ENCODE peak calls at places on chromosomes 2 and 18, in four cellular contexts. One of them, this sample, is unnamed.

GRCh38 chr2:121372082-121372481 is 87.1 kb upstream of the TFCP2L1 start:
- DNase-seq in esophagus squamous epithelium: no peak
- DNase-seq in right lobe of liver: no peak
- DNase-seq in A549: no peak
- DNase-seq in this sample: no peak

GRCh38 chr18:24055878-24056277 is 41.3 kb downstream of the TTC39C start:
- DNase-seq in esophagus squamous epithelium: no peak
- DNase-seq in right lobe of liver: no peak
- DNase-seq in A549: no peak
- DNase-seq in this sample: no peak

GRCh38 chr2:66849128-66849527 is 414.2 kb downstream of the MEIS1 start:
- DNase-seq in esophagus squamous epithelium: no peak
- DNase-seq in right lobe of liver: no peak
- DNase-seq in A549: no peak
- DNase-seq in this sample: no peak

GRCh38 chr2:156511112-156511511 is 74.9 kb downstream of the GPD2 start:
- DNase-seq in esophagus squamous epithelium: no peak
- DNase-seq in right lobe of liver: no peak
- DNase-seq in A549: no peak
- DNase-seq in this sample: no peak

GRCh38 chr2:52260904-52261303 is 1229.0 kb upstream of the NRXN1 start:
- DNase-seq in esophagus squamous epithelium: no peak
- DNase-seq in right lobe of liver: no peak
- DNase-seq in A549: no peak
- DNase-seq in this sample: no peak

GRCh38 chr2:71256421-71256820 is 29.5 kb upstream of the PAIP2B start:
- DNase-seq in esophagus squamous epithelium: no peak
- DNase-seq in right lobe of liver: no peak
- DNase-seq in A549: no peak
- DNase-seq in this sample: no peak

GRCh38 chr18:76654536-76654935 is 159.5 kb upstream of the ZNF516 start:
- DNase-seq in esophagus squamous epithelium: no peak
- DNase-seq in right lobe of liver: no peak
- DNase-seq in A549: no peak
- DNase-seq in this sample: no peak

GRCh38 chr2:50765590-50765989 is 266.3 kb downstream of the NRXN1 start:
- DNase-seq in esophagus squamous epithelium: no peak
- DNase-seq in right lobe of liver: no peak
- DNase-seq in A549: no peak
- DNase-seq in this sample: no peak

GRCh38 chr2:167264380-167264779 is 376.1 kb downstream of the XIRP2 start:
- DNase-seq in esophagus squamous epithelium: no peak
- DNase-seq in right lobe of liver: no peak
- DNase-seq in A549: peak; percentile 9
- DNase-seq in this sample: no peak

GRCh38 chr18:56245856-56246575 is 392.4 kb downstream of the TXNL1 start:
- DNase-seq in esophagus squamous epithelium: no peak
- DNase-seq in right lobe of liver: no peak
- DNase-seq in A549: peak; percentile 5
- DNase-seq in this sample: no peak

GRCh38 chr2:70888389-70888924 is 47.2 kb upstream of the ATP6V1B1 start:
- DNase-seq in esophagus squamous epithelium: no peak
- DNase-seq in right lobe of liver: no peak
- DNase-seq in A549: no peak
- DNase-seq in this sample: no peak

GRCh38 chr2:177265386-177265690 is 811 bp upstream of the NFE2L2 start:
- DNase-seq in esophagus squamous epithelium: no peak
- DNase-seq in right lobe of liver: peak; percentile 77
- DNase-seq in A549: no peak
- DNase-seq in this sample: peak; percentile 66

GRCh38 chr18:50428531-50429206 is 53.8 kb downstream of the SKA1 start:
- DNase-seq in esophagus squamous epithelium: no peak
- DNase-seq in right lobe of liver: no peak
- DNase-seq in A549: no peak
- DNase-seq in this sample: no peak

GRCh38 chr2:52886556-52886955 is 881.0 kb upstream of the CHAC2 start:
- DNase-seq in esophagus squamous epithelium: no peak
- DNase-seq in right lobe of liver: no peak
- DNase-seq in A549: no peak
- DNase-seq in this sample: no peak

GRCh38 chr2:42961385-42961800 is 169.0 kb upstream of the HAAO start:
- DNase-seq in esophagus squamous epithelium: no peak
- DNase-seq in right lobe of liver: no peak
- DNase-seq in A549: no peak
- DNase-seq in this sample: peak; percentile 82

GRCh38 chr2:173221937-173222594 is 132.6 kb upstream of the CDCA7 start:
- DNase-seq in esophagus squamous epithelium: no peak
- DNase-seq in right lobe of liver: no peak
- DNase-seq in A549: no peak
- DNase-seq in this sample: no peak

GRCh38 chr2:132645943-132646804 is 23.8 kb downstream of the LYPD1 start:
- DNase-seq in esophagus squamous epithelium: no peak
- DNase-seq in right lobe of liver: no peak
- DNase-seq in A549: no peak
- DNase-seq in this sample: no peak

GRCh38 chr2:174603280-174603679 is 5.7 kb upstream of the WIPF1 start:
- DNase-seq in esophagus squamous epithelium: no peak
- DNase-seq in right lobe of liver: peak; percentile 33
- DNase-seq in A549: peak; percentile 48
- DNase-seq in this sample: no peak

GRCh38 chr2:182858671-182859070 is 7.8 kb downstream of the FRZB start:
- DNase-seq in esophagus squamous epithelium: no peak
- DNase-seq in right lobe of liver: no peak
- DNase-seq in A549: no peak
- DNase-seq in this sample: no peak

GRCh38 chr2:205409403-205409802 is 272.9 kb upstream of the NRP2 start:
- DNase-seq in esophagus squamous epithelium: no peak
- DNase-seq in right lobe of liver: no peak
- DNase-seq in A549: no peak
- DNase-seq in this sample: no peak

GRCh38 chr2:187319441-187320108 is 128.5 kb downstream of the CALCRL start:
- DNase-seq in esophagus squamous epithelium: no peak
- DNase-seq in right lobe of liver: no peak
- DNase-seq in A549: no peak
- DNase-seq in this sample: no peak

DNA sequence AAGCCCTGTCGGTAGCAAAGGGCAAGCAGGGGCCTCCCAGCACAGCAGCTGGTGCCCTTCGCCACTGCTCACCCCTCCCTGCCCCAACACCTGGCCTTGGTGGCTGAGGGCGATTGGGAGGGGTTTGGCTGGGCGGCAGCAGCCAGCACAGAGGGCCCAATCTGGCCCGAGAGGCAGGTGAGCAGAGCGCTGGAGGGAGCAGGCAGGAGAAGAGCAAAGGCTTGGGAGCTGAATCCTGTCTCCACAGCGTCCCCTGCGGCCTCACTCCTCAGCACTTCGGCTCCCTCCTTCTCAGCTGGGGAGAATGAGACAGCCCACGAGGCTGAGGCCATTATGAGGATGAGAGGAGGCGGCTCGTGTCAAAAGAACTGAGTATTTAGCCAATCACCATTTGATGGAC is 74.9 kb upstream of the TAF1B start:
- DNase-seq in esophagus squamous epithelium: no peak
- DNase-seq in right lobe of liver: no peak
- DNase-seq in A549: no peak
- DNase-seq in this sample: no peak
- TF ChIP-seq CTCF in esophagus squamous epithelium: peak; percentile 16
- TF ChIP-seq CTCF in right lobe of liver: no peak
- TF ChIP-seq CTCF in A549: no peak
- TF ChIP-seq CTCF in this sample: no peak

DNA sequence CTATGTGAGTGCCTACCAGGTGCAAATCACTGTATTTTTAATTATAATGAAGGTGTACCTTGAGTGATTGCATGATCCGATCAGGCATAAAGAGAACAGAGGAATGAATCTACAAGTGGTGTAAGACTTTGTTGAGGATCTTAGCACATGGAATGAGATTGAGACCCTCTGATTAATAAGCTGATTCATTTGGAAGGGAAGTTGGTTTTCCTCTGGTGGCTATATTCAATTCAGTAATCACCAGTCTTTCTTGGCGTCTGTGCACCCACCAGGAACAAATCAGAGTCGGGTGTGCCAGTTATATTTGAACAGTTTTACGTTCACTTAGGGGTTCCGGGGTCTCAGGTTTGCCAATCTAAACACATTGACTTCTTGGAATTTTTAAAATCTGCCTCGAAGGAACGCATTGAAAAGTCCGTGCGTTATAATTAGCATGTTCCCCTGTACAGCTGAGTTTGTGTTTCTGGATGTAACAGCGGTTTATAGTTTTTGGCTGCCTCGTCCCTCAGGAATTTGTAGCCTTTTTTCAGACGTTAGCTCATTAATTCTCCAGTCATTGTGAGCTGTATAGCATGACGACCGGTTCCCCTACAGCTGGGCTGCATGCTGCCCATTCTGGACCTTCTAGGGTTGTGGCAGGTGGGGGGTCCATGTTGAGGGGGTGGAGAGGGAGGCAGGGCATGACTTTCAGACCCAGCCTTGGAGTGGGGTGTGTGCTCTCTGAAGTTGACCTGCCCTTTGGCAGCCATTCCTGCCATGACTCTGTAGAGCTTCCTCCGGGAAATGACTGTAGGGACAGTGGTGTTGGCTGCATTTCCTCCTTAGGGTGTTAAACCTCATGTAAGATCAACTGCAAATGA is 20.3 kb downstream of the MYO1B start:
- DNase-seq in esophagus squamous epithelium: no peak
- DNase-seq in right lobe of liver: peak; percentile 67
- DNase-seq in A549: no peak
- DNase-seq in this sample: no peak
- H3K4me3 ChIP-seq in esophagus squamous epithelium: no peak overlapping the region
- H3K4me3 ChIP-seq in right lobe of liver: peak overlapping the region; percentile 58
- H3K4me3 ChIP-seq in A549: no peak overlapping the region
- H3K4me3 ChIP-seq in this sample: no peak overlapping the region

DNA sequence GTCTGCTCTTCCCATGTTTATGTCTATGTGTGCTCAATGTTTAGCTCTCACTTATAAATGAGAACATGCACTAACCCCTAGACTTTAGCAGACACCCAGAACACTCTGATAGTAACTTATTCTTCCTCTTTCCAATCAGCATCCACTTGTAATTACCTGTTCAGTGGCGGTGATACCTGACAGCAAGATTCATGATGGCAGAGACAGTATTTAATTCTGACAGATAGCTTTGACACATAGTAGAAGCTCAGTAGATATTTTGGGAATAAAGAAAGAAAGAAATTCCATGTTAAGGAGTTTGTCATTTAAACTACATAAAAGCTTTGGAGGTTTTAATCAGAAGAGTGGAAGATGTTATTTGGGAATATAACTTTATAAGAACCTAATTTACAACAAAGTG is 171.3 kb downstream of the CDH7 start:
- DNase-seq in esophagus squamous epithelium: no peak
- DNase-seq in right lobe of liver: no peak
- DNase-seq in A549: no peak
- DNase-seq in this sample: no peak
- TF ChIP-seq POLR2A in esophagus squamous epithelium: no peak
- TF ChIP-seq POLR2A in right lobe of liver: no peak
- TF ChIP-seq POLR2A in A549: no peak
- TF ChIP-seq POLR2A in this sample: no peak

DNA sequence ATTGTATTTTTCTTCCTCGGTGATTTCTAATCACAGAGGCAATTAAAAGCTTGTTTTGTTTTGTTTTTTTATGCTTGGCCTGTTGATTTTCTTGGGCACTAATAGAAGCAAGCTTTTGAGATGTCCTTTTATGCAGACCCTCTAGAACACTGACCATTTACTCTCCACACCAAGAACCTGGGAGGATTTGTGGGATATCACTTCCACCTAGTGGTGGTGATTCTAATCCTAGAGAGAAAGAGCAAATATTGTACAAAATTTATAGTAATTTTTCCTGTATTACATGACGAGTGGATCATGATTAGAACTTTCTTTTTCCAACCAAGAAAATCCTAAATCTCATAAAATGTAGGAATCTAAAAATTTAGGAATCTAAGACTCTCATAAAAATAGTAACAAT is 23.4 kb downstream of the NEMP2 start:
- DNase-seq in esophagus squamous epithelium: no peak
- DNase-seq in right lobe of liver: no peak
- DNase-seq in A549: peak; percentile 56
- DNase-seq in this sample: no peak
- TF ChIP-seq CTCF in esophagus squamous epithelium: peak; percentile 32
- TF ChIP-seq CTCF in right lobe of liver: peak; percentile 55
- TF ChIP-seq CTCF in A549: peak; percentile 75
- TF ChIP-seq CTCF in this sample: no peak

DNA sequence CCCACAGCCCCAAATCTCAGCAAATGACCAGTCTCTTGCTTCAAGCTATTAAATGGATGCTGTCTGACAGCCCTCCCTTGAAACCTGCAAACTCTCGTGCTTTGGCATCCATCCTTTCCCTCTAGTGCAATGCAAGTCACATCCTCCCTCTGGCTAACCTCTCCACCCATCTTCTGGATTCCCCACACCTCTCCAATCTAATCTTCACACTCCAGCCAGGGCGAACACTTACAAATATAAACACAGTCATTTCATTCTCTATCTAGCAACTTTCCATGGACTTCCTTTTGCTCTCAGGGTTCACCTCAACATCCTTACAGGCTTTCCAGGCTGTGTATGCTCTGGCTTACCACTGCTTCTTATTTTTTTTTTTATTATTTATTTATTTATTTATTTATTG is 10.1 kb upstream of the NARS1 start:
- DNase-seq in esophagus squamous epithelium: no peak
- DNase-seq in right lobe of liver: no peak
- DNase-seq in A549: no peak
- DNase-seq in this sample: no peak
- H3K4me3 ChIP-seq in esophagus squamous epithelium: no peak overlapping the region
- H3K4me3 ChIP-seq in right lobe of liver: no peak overlapping the region
- H3K4me3 ChIP-seq in A549: no peak overlapping the region
- H3K4me3 ChIP-seq in this sample: no peak overlapping the region

DNA sequence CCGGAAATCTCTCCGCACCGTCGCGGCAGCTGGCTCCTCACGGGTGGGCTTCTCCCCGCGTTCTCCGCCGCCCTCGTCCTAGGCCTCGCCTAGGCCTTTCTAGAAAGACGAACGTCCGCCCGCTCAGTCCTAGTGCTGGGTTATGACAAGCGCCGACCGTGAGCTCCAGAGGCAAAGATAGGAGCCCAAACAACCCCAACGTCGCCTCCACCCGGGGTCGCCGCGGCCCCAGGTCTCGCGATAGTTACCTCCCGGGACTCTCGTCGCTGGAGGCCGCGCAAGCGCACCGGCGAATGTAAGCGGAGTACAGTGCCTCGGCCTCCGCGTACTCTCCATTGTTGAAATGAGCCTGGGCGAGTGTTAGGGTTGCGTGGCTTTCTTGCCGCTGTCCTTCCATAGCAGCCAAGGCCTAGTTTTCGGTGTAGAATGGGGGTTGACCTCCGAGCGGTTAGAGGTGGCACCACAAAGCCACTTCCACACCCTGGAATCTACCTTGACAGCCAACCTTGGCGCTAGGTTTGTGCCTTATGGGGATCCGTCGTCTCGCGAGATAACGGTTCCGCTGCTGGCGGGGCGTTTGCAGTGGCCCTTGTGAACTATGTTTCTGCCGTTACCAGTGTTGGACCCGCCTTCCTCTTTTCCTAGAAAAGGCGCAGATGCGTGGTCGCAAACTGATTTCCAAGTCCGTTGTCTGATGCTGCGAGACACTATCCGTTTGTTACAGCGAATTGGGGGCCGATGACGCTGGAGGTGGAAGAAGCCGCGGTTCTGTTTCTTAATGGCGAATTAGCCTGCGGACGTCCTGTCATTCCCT is at the start of gene TTC32:
- DNase-seq in esophagus squamous epithelium: peak; percentile 70
- DNase-seq in right lobe of liver: peak; percentile 93
- DNase-seq in A549: peak; percentile 97
- DNase-seq in this sample: peak; percentile 98
- TF ChIP-seq POLR2A in esophagus squamous epithelium: peak; percentile 76
- TF ChIP-seq POLR2A in right lobe of liver: peak; percentile 84
- TF ChIP-seq POLR2A in A549: peak; percentile 75
- TF ChIP-seq POLR2A in this sample: peak; percentile 91

GRCh38 chr2:219430633-219431615 is 3.7 kb upstream of the SPEG start:
- DNase-seq in esophagus squamous epithelium: no peak
- DNase-seq in right lobe of liver: no peak
- DNase-seq in A549: peak; percentile 46
- DNase-seq in this sample: no peak
- TF ChIP-seq CTCF in esophagus squamous epithelium: no peak
- TF ChIP-seq CTCF in right lobe of liver: peak; percentile 21
- TF ChIP-seq CTCF in A549: peak; percentile 49
- TF ChIP-seq CTCF in this sample: no peak

This sample was measured in lower leg skin.